ENCODE peak calls at places on chromosomes 2 and 18, in five cellular contexts. I is lung, L is tibial artery, K is psoas muscle, B is IMR-90. M is an unnamed sample.

GRCh38 chr2:177772529-177772928 is 300.0 kb downstream of the PDE11A start:
- DNase-seq in I (no peak), K (no peak), L (no peak), B (peak; percentile 30), M (no peak)

GRCh38 chr18:23067236-23067635 is 68.0 kb upstream of the CABLES1 start:
- DNase-seq in B (peak; percentile 7), L (no peak), K (no peak), I (no peak), M (no peak)

GRCh38 chr2:102191501-102191900 is 4.7 kb downstream of the IL1RL2 start:
- DNase-seq in L (no peak), B (no peak), K (no peak), I (no peak), M (no peak)

GRCh38 chr18:58535340-58536186 is 93.3 kb downstream of the ALPK2 start:
- DNase-seq in I (no peak), B (peak; percentile 22), L (no peak), K (no peak), M (no peak)

GRCh38 chr2:230805353-230806017 is 59.3 kb upstream of the ITM2C start:
- DNase-seq in I (no peak), K (no peak), B (no peak), L (no peak), M (no peak)

GRCh38 chr2:70549064-70549710 is 4.4 kb downstream of the TGFA start:
- DNase-seq in L (no peak), K (no peak), I (no peak), B (no peak), M (no peak)

GRCh38 chr2:40797115-40797514 is 345.2 kb upstream of the SLC8A1 start:
- DNase-seq in K (no peak), B (peak; percentile 38), L (no peak), I (no peak), M (no peak)

GRCh38 chr2:190357596-190357995 is 14.2 kb downstream of the INPP1 start:
- DNase-seq in L (no peak), K (no peak), B (peak; percentile 53), I (no peak), M (no peak)

GRCh38 chr2:105969552-105969951 is 224.5 kb downstream of the UXS1 start:
- DNase-seq in B (no peak), I (no peak), L (no peak), K (no peak), M (peak; percentile 42)

DNA sequence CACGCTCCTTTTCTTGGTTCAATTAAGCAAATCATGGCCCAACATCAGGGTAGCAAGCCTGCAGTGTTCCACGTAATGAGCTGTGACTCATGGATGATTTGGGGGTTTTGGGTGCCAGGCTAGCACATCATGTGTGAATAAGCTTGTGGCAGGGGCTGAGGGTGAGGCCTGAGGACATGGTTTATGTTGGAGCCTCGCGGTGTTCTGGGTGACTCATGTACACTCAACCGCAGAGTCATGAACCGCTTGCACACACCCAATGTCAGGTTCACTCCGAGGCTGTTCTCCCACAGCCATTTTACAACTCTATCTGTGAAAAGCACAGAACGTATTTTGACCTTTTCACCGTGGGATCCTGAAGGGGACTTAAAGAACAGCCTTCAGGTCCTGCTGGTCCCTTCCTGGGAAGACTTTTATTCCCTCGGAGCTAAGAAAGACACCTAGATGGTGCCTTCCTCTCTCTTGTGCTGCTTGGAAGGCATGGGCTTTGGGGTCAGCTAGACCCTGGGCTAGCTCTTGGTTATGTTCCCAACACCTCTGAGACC is 139.9 kb upstream of the ZEB2 start:
- DNase-seq in K (no peak), I (no peak), B (peak; percentile 88), L (peak; percentile 42), M (no peak)
- H3K27ac ChIP-seq in K (no peak overlapping the region), I (peak overlapping the region; percentile 80), B (no peak overlapping the region), L (no peak overlapping the region), M (no peak overlapping the region)

GRCh38 chr2:64866797-64867196 is 122.4 kb upstream of the SLC1A4 start:
- DNase-seq in L (peak; percentile 16), B (peak; percentile 98), K (peak; percentile 24), I (no peak), M (peak; percentile 37)

GRCh38 chr2:64865073-64865830 is 123.9 kb upstream of the SLC1A4 start:
- DNase-seq in L (peak; percentile 65), K (peak; percentile 67), I (peak; percentile 60), B (peak; percentile 54), M (peak; percentile 76)

GRCh38 chr2:64867253-64867996 is 121.8 kb upstream of the SLC1A4 start:
- DNase-seq in I (no peak), B (no peak), K (no peak), L (no peak), M (no peak)

GRCh38 chr2:64863097-64863820 is 125.9 kb upstream of the SLC1A4 start:
- DNase-seq in K (no peak), L (peak; percentile 11), I (no peak), B (no peak), M (no peak)

DNA sequence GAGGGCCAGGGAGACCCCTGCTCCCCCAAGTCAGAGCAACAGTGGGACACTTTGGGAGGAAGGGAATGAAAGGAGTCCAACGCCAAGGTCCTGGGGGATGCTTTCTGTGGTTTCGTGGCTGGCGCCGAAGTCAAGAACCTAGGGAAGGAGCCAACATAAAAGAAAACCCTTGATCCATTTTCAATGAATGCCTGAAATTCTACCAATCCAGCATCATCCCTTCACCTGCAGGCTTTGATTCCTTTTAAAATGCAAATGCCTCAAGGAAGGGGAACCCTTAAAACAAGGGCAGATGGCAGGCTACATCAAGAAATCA is 123.4 kb upstream of the SLC1A4 start:
- DNase-seq in B (no peak), I (no peak), L (peak; percentile 11), K (no peak), M (no peak)
- H3K4me3 ChIP-seq in B (peak overlapping the region; percentile 1), I (no peak overlapping the region), L (peak overlapping the region; percentile 64), K (peak overlapping the region; percentile 79), M (no peak overlapping the region)

DNA sequence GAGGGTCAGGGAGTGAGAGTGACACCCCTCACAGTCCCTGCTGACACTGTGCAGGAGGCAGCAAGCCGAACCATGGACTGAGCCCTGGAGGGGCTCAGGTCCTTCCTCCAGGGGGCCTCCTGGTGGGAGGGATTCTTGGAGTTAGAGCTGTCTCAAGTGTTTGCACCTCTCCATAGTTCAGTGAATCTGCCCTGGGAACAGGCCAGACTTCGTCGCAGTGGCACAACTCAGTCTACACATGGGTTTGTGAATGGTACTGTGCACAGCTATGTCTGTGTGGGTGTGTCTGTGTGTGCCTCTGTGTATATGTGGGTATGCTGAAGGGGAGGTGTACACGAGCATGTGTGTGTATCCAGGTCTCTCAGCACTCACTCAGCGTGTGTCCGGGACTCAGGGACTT is 36.4 kb downstream of the PAX8 start:
- DNase-seq in K (no peak), B (no peak), L (no peak), I (no peak), M (no peak)
- H3K27ac ChIP-seq in K (no peak overlapping the region), B (no peak overlapping the region), L (no peak overlapping the region), I (no peak overlapping the region), M (no peak overlapping the region)

DNA sequence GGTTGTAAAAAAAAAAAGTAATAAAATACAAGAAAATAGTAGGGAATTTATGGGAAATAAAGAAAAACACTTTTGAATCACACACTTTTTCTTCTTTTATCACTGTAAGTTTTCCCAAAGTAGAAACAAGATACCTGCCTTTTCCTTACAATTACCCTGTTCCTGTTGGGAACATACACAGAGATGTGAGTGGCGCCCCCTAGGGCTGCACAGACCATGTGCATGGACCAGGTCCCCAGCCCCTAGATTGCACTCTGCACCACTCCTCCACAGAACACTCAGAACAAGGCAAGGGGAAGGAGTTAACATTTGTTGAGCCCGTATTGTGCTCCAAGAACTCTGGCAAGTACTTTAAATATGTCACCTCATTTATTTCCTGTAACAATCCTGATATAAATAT is 118.7 kb upstream of the NRP2 start:
- DNase-seq in B (no peak), L (peak; percentile 27), K (no peak), I (no peak), M (peak; percentile 59)
- H3K4me3 ChIP-seq in B (no peak overlapping the region), L (no peak overlapping the region), K (no peak overlapping the region), I (no peak overlapping the region), M (no peak overlapping the region)

GRCh38 chr2:48264632-48265031 is 265.3 kb upstream of the STON1 start:
- DNase-seq in I (no peak), K (no peak), L (no peak), B (no peak), M (no peak)

GRCh38 chr2:48268671-48269070 is 261.3 kb upstream of the STON1 start:
- DNase-seq in I (no peak), L (no peak), B (no peak), K (no peak), M (no peak)

GRCh38 chr2:48269126-48269822 is 260.7 kb upstream of the STON1 start:
- DNase-seq in I (no peak), K (no peak), B (no peak), L (no peak), M (no peak)

GRCh38 chr2:48266698-48267097 is 263.3 kb upstream of the STON1 start:
- DNase-seq in I (no peak), B (no peak), K (no peak), L (no peak), M (no peak)

DNA sequence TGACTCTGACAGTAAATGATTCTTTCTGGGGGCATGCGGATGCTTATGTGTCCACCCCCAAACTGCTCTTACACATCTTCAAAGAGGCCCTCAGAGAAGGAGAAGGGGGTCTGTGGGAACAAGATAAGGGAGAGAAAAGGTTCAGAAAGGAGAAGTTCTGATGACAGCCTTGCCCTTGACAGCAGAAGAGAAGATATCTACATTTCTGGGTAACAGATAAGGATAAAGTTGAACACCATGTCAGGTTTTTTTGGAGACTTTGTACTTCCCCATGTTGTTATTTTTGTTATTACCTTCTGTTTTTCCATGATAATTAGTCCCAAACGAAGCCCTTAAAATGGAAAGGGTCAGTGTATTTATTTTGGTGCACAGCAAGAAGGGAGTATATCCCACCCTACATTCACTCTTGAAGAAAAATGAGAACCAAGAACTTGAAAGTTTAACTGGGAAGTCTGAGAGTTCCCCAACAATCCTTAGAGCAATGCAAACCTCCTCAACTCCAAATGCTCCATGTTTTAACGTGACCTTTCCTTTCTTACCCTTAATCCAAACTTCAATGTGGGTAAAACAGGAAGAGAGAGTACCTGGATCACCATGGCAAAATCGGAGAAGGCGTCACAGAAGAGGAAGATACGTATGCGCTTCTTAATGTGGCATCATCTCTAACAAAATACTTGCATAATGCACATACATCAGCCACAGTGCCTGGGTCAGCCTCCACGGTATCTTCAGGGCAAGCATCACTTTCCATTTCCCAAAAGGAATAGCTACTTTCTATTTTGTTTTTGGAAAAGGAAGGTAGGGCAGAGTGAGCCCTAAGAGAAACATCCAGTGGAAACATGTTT is 264.6 kb upstream of the STON1 start:
- DNase-seq in K (no peak), B (no peak), L (no peak), I (no peak), M (no peak)
- H3K27ac ChIP-seq in K (no peak overlapping the region), B (no peak overlapping the region), L (no peak overlapping the region), I (no peak overlapping the region), M (no peak overlapping the region)

GRCh38 chr18:36153771-36154170 is 24.1 kb downstream of the ELP2 start:
- DNase-seq in I (no peak), K (no peak), L (no peak), B (peak; percentile 13), M (peak; percentile 31)

GRCh38 chr18:36157441-36157840 is 27.7 kb downstream of the ELP2 start:
- DNase-seq in L (no peak), I (no peak), K (no peak), B (peak; percentile 41), M (no peak)

GRCh38 chr18:36162981-36163380 is 24.3 kb upstream of the MOCOS start:
- DNase-seq in B (peak; percentile 26), L (no peak), I (no peak), K (no peak), M (no peak)

GRCh38 chr18:36155960-36156757 is 26.5 kb downstream of the ELP2 start:
- DNase-seq in B (peak; percentile 70), K (no peak), I (no peak), L (no peak), M (no peak)

GRCh38 chr18:36158261-36158867 is 28.7 kb downstream of the ELP2 start:
- DNase-seq in K (no peak), L (no peak), I (no peak), B (peak; percentile 94), M (no peak)
- H3K4me3 ChIP-seq in K (no peak overlapping the region), L (no peak overlapping the region), I (no peak overlapping the region), B (no peak overlapping the region), M (no peak overlapping the region)

GRCh38 chr2:216205486-216205885 is 96.3 kb downstream of the XRCC5 start:
- DNase-seq in L (no peak), I (no peak), K (no peak), B (no peak), M (no peak)
- H3K27ac ChIP-seq in L (no peak overlapping the region), I (no peak overlapping the region), K (no peak overlapping the region), B (no peak overlapping the region), M (no peak overlapping the region)